ENCODE peak calls at places on chromosome 21, in five cellular contexts. F, C, K, Y and U are unnamed samples.

GRCh38 chr21:37710555-37711293 is 205.5 kb downstream of the KCNJ6 start:
- DNase-seq in K (no peak), C (no peak), Y (no peak), F (peak), U (no peak)

GRCh38 chr21:16837319-16837718 is 675.5 kb upstream of the CXADR start:
- DNase-seq in K (no peak), Y (no peak), F (peak), C (no peak), U (no peak)

GRCh38 chr21:14308234-14308633 is 74.7 kb downstream of the HSPA13 start:
- DNase-seq in C (no peak), F (no peak), Y (no peak), K (no peak), U (no peak)

GRCh38 chr21:28601708-28602107 is 391.0 kb downstream of the LTN1 start:
- DNase-seq in C (no peak), K (no peak), F (peak), Y (no peak), U (no peak)

GRCh38 chr21:15390049-15390448 is 325.2 kb upstream of the NRIP1 start:
- DNase-seq in C (no peak), K (no peak), F (no peak), Y (no peak), U (no peak)

GRCh38 chr21:19224090-19224489 is 820.5 kb upstream of the TMPRSS15 start:
- DNase-seq in K (no peak), Y (no peak), C (no peak), F (no peak), U (no peak)

GRCh38 chr21:37220981-37221664 is 46.0 kb downstream of the VPS26C start:
- DNase-seq in Y (peak), F (peak), K (peak), C (peak), U (peak)

GRCh38 chr21:37380349-37381323 is 14.1 kb downstream of the DYRK1A start:
- DNase-seq in F (no peak), K (no peak), C (peak), Y (no peak), U (no peak)

GRCh38 chr21:43190544-43191340 is 21.9 kb downstream of the CRYAA start:
- DNase-seq in K (peak), F (no peak), Y (no peak), C (no peak), U (peak)

GRCh38 chr21:44304846-44305245 is 5.0 kb downstream of the PFKL start:
- DNase-seq in K (no peak), C (peak), Y (no peak), F (peak), U (no peak)

GRCh38 chr21:25895565-25896205 is 160.9 kb downstream of the GABPA start:
- DNase-seq in K (no peak), Y (no peak), F (peak), C (peak), U (no peak)
- TF ChIP-seq CTCF in K (peak), Y (peak), F (peak), C (peak), U (peak)

GRCh38 chr21:30733026-30733425 is 14.0 kb downstream of the KRTAP21-2 start:
- DNase-seq in Y (no peak), C (no peak), K (no peak), F (no peak), U (no peak)
- TF ChIP-seq CTCF in Y (no peak), C (peak), K (no peak), F (no peak), U (no peak)

DNA sequence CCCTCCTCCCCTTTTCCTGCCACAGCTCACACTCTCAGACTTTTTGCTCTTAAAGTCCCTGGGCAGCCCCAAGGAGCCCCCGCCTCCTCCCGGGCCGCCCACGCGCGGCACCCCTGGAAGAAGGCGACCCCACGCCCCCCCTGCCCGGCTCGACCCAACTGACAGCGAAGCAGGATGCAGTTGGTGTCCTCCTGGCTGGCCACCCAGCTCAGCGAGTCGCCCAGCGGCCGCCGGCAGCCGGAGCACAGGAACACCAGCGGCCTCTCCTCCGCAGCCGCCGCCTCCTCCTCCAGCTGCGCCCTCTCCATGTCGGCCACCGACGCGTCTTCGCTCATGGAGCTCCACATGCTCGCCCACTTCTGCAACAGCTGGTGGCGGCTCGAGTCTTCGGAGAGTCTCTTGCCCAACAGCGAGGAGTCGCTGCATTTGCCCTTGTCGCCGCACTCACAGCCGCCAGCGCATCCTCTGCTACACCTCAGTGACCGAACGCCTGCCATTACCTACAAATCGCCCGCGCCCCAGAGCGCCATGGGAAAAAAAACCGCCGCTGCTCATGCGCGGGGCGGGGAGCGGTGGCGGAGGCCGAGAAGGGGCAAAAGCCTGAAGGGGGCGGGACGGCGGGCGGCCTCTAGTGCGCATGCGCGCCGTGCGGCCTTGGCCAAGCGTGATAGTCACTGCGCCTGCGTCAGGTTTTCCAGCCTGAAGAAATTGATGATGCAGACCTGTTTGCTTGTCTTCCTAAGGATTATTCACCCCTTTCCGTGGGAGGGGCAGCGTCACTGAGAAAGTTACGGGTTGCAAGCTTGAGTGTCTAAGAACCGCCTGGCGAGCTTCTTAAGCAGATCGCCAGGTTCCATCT is at the start of gene MIS18A:
- DNase-seq in Y (peak), C (peak), F (peak), K (peak), U (peak)
- TF ChIP-seq CTCF in Y (no peak), C (no peak), F (no peak), K (no peak), U (no peak)

GRCh38 chr21:45406801-45407628 is 2.0 kb downstream of the COL18A1 start:
- DNase-seq in C (peak), F (no peak), K (peak), Y (no peak), U (no peak)

GRCh38 chr21:45408271-45408791 is 3.4 kb downstream of the COL18A1 start:
- DNase-seq in K (peak), F (no peak), Y (no peak), C (no peak), U (no peak)

GRCh38 chr21:45408811-45409261 is 3.9 kb downstream of the COL18A1 start:
- DNase-seq in C (no peak), F (no peak), Y (no peak), K (peak), U (no peak)

GRCh38 chr21:45405819-45406762 is 1.1 kb downstream of the COL18A1 start:
- DNase-seq in Y (no peak), C (peak), F (peak), K (peak), U (no peak)

GRCh38 chr21:45407629-45408247 is 2.8 kb downstream of the COL18A1 start:
- DNase-seq in F (no peak), C (no peak), Y (no peak), K (peak), U (no peak)
- TF ChIP-seq CTCF in F (no peak), C (no peak), Y (no peak), K (no peak), U (no peak)

DNA sequence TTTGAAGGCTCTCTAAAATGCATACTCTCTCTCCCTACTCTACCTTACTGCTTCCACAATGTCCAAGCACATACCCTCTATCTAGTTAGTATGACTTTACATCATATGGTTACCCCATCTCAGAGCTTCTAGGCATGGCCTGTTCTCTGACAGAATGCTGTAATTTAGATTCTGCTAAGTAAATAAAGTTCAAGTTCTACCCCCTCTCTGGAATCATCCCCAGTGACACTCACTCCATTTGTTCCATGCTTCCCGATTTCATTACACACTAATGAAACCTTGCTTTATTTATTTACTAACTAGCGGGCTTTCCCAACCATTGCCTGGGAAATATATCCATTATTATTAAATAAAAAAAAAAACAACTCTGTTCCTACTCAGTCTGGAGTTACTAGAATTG is 7.3 kb downstream of the CRYZL1 start:
- DNase-seq in K (no peak), F (no peak), Y (no peak), C (no peak), U (no peak)
- TF ChIP-seq CTCF in K (no peak), F (no peak), Y (no peak), C (no peak), U (no peak)

DNA sequence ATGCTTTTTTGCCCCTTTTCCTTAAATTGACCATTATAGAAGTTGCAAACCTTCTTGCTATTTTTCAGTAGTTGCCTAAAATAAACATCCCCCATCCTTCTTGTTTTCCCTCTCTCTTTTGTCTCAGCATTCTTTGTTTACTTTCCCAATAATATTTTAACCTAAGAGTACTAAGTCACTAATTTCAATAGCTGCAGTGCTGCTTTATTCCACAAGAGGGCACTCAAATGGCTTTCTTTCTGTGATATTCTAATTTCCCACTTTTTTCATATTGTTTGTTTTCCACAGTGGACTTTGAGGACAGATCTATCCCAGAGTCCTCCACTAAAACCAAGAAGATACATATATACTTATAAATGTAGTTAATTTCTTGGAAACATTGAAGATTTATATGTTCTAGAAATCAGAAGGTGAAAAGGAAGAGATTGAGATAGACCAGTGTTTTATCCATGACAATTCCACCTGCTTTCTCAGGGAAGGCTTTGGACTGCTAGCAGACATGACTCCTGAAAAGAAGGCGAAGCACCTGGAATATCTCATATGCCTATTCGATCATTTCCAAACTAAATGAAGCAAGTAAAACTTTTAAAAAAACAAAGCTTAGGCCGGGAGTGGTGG is 104.8 kb upstream of the GRIK1 start:
- DNase-seq in C (peak), Y (no peak), K (no peak), F (peak), U (no peak)
- TF ChIP-seq CTCF in C (peak), Y (no peak), K (peak), F (peak), U (peak)

DNA sequence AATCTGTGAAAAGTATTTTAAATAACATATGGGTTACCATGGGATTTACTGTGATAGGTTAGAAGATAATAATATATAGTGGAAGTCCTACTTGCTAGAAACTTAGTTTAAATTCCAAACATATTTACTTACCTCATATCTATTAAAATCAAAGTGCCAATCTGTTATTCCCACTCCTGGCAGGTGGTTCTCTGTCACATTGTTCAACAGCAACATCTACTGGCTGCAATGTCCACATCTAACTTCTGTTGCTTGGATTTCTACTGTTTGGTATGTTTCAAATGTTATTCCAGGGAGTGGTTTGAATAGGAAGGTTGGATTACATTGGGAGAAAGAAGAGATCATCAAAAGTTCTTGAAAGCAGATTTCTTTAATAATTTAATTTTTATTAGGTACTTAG is 122.5 kb upstream of the NCAM2 start:
- DNase-seq in K (no peak), Y (no peak), F (no peak), C (peak), U (no peak)
- TF ChIP-seq CTCF in K (no peak), Y (no peak), F (no peak), C (peak), U (no peak)

GRCh38 chr21:35521293-35521692 is 472.2 kb upstream of the RUNX1 start:
- DNase-seq in K (no peak), F (no peak), C (peak), Y (no peak), U (no peak)
- TF ChIP-seq CTCF in K (no peak), F (no peak), C (peak), Y (no peak), U (no peak)

DNA sequence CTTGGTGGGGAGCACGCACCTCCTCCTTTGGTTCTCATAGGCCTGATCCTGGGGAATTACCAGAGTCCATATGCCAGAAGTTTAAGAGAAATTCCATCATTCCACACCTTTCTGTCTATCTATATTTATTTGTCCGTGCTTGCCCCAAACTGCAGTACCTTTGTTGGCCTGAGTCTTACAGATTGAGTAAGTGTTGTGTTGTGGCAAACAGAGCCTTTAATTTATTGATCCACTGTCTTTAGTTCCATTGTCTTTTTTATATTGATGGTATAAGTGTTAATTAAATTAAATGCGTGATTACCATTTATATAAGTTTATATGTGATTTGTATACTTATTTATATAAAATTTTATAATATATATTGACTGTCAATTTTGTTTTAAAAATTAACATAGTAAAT is 4.9 kb downstream of the SH3BGR start:
- DNase-seq in C (peak), K (no peak), Y (no peak), F (no peak), U (no peak)
- TF ChIP-seq CTCF in C (no peak), K (no peak), Y (no peak), F (no peak), U (peak)

DNA sequence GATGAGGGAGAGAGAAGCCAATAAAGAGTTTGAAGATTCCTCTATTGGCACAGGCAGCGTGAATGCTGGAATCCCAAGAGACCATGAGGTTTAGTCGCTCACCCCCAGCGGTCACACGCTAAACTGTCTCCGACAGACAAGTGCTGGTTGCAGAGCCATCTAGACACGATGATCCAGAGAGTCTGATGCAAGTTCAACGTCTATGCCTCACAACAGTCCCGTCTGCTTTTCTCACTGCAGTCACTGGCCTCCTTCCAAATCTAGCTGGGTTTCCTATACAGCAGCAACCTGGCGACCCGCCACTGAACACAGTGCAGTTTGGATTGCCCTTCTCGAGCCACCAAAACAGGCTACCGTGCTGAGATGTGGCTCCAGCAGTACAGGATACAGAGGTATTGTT is 98.6 kb upstream of the KRTAP19-8 start:
- DNase-seq in C (no peak), K (no peak), F (peak), Y (no peak), U (no peak)
- TF ChIP-seq CTCF in C (no peak), K (no peak), F (no peak), Y (no peak), U (no peak)